ENCODE peak calls at places on chromosomes 11 and 22, in four cellular contexts. Z, W, O and U are unnamed samples.

GRCh38 chr11:20731676-20732075 is 62.3 kb downstream of the NELL1 start:
- DNase-seq in Z (no peak), W (no peak), O (no peak), U (no peak)

GRCh38 chr11:2564588-2565440 is 120.0 kb downstream of the KCNQ1 start:
- DNase-seq in Z (no peak), W (no peak), O (no peak), U (no peak)

GRCh38 chr11:24748261-24748660 is 251.4 kb downstream of the LUZP2 start:
- DNase-seq in Z (no peak), W (no peak), O (no peak), U (no peak)

GRCh38 chr11:6468712-6469495 is 4.8 kb downstream of the TRIM3 start:
- DNase-seq in Z (no peak), W (peak; percentile 87), O (peak; percentile 92), U (peak; percentile 96)

GRCh38 chr11:35214792-35215193 is 75.8 kb downstream of the CD44 start:
- DNase-seq in Z (no peak), W (peak; percentile 77), O (peak; percentile 98), U (peak; percentile 51)

GRCh38 chr11:48033918-48034341 is 53.6 kb downstream of the PTPRJ start:
- DNase-seq in Z (no peak), W (no peak), O (no peak), U (no peak)

GRCh38 chr11:8003187-8003586 is 16.1 kb downstream of the EIF3F start:
- DNase-seq in Z (no peak), W (no peak), O (no peak), U (no peak)

GRCh38 chr11:73759520-73760065 is 1.3 kb downstream of the RAB6A start:
- DNase-seq in Z (no peak), W (no peak), O (no peak), U (no peak)

GRCh38 chr11:64874841-64875240 is 3.6 kb downstream of the EHD1 start:
- DNase-seq in Z (no peak), W (no peak), O (no peak), U (no peak)

GRCh38 chr11:111944139-111944538 is 7.0 kb downstream of the DIXDC1 start:
- DNase-seq in Z (no peak), W (no peak), O (peak; percentile 83), U (peak; percentile 73)

GRCh38 chr11:11621881-11622706 is at the start of gene GALNT18:
- DNase-seq in Z (peak; percentile 14), W (peak; percentile 45), O (peak; percentile 74), U (peak; percentile 97)

GRCh38 chr11:45288395-45288794 is 2.3 kb upstream of the SYT13 start:
- DNase-seq in Z (no peak), W (no peak), O (no peak), U (no peak)

GRCh38 chr11:121929581-121929980 is 186.4 kb downstream of the BLID start:
- DNase-seq in Z (no peak), W (no peak), O (peak; percentile 24), U (no peak)

GRCh38 chr11:65541093-65542010 is 16.5 kb downstream of the SCYL1 start:
- DNase-seq in Z (no peak), W (no peak), O (no peak), U (no peak)

GRCh38 chr22:32013200-32013599 is 29.9 kb upstream of the SLC5A1 start:
- DNase-seq in Z (no peak), W (no peak), O (no peak), U (no peak)

GRCh38 chr11:111541209-111542061 is 915 bp downstream of the LAYN start:
- DNase-seq in Z (no peak), W (no peak), O (peak; percentile 40), U (peak; percentile 81)

GRCh38 chr11:64233913-64234839 is at the start of gene VEGFB:
- DNase-seq in Z (peak; percentile 62), W (no peak), O (no peak), U (peak; percentile 78)

GRCh38 chr22:31544481-31545480 is 48.4 kb downstream of the SFI1 start:
- DNase-seq in Z (no peak), W (no peak), O (no peak), U (no peak)

GRCh38 chr11:19441752-19442553 is 201.2 kb upstream of the E2F8 start:
- DNase-seq in Z (no peak), W (peak; percentile 55), O (peak; percentile 97), U (peak; percentile 95)

GRCh38 chr22:22855617-22856308 is 31.9 kb upstream of the IGLL5 start:
- DNase-seq in Z (no peak), W (no peak), O (no peak), U (peak; percentile 12)

GRCh38 chr11:75802022-75802912 is 12.7 kb upstream of the UVRAG start:
- DNase-seq in Z (no peak), W (no peak), O (no peak), U (no peak)

GRCh38 chr11:2470495-2470894 is 25.7 kb downstream of the KCNQ1 start:
- DNase-seq in Z (no peak), W (no peak), O (no peak), U (no peak)

GRCh38 chr11:73182824-73183321 is 35.2 kb upstream of the P2RY2 start:
- DNase-seq in Z (no peak), W (no peak), O (no peak), U (no peak)